ENCODE peak calls at places on chromosomes 1 and 21, in eight cellular contexts. H is ascending aorta, Z is WERI-Rb-1, K is neural crest cell, M is IMR-90, N is transverse colon, T is OCI-LY7, J is K562. V is an unnamed sample.

GRCh38 chr1:55504306-55504706 is 289.1 kb upstream of the USP24 start:
- DNase-seq in Z (no peak), H (no peak), T (no peak), J (no peak), N (peak), K (no peak), M (no peak), V (no peak)

GRCh38 chr21:43266534-43266933 is 97.7 kb downstream of the CRYAA start:
- DNase-seq in N (no peak), K (no peak), T (no peak), M (no peak), J (no peak), Z (no peak), H (no peak), V (no peak)

GRCh38 chr1:119374208-119374877 is 5.8 kb downstream of the HAO2 start:
- DNase-seq in H (no peak), N (no peak), J (no peak), M (no peak), Z (no peak), K (no peak), T (no peak), V (no peak)

GRCh38 chr1:17225140-17225539 is 20.2 kb downstream of the PADI1 start:
- DNase-seq in N (no peak), M (no peak), H (no peak), K (no peak), Z (no peak), J (no peak), T (no peak), V (no peak)

GRCh38 chr1:203465943-203466342 is 9.7 kb upstream of the PRELP start:
- DNase-seq in M (no peak), H (peak), J (no peak), T (no peak), K (peak), Z (no peak), N (no peak), V (peak)

GRCh38 chr1:183235503-183235902 is 49.4 kb downstream of the LAMC2 start:
- DNase-seq in T (no peak), J (no peak), H (no peak), Z (no peak), K (no peak), M (no peak), N (no peak), V (no peak)

GRCh38 chr1:26280333-26281042 is 602 bp downstream of the SH3BGRL3 start:
- DNase-seq in M (peak), K (no peak), J (peak), N (peak), H (no peak), Z (peak), T (no peak), V (no peak)

GRCh38 chr1:53046930-53047329 is 15.1 kb upstream of the PODN start:
- DNase-seq in N (no peak), H (no peak), K (no peak), J (no peak), Z (peak), M (peak), T (no peak), V (no peak)

GRCh38 chr1:197981546-197981945 is 64.4 kb downstream of the LHX9 start:
- DNase-seq in Z (no peak), T (no peak), N (no peak), M (no peak), K (no peak), J (no peak), H (no peak), V (no peak)

GRCh38 chr1:37473431-37474050 is 839 bp upstream of the ZC3H12A start:
- DNase-seq in Z (peak), M (no peak), T (peak), N (no peak), J (peak), H (no peak), K (no peak), V (no peak)

GRCh38 chr1:205602118-205602517 is 29.7 kb downstream of the ELK4 start:
- DNase-seq in H (no peak), K (no peak), Z (no peak), M (no peak), N (no peak), T (no peak), J (no peak), V (no peak)

GRCh38 chr1:9466780-9467755 is 72.2 kb upstream of the SLC25A33 start:
- DNase-seq in K (no peak), J (no peak), M (peak), H (no peak), T (no peak), Z (no peak), N (peak), V (no peak)

GRCh38 chr21:34609244-34609950 is 5.5 kb downstream of the RCAN1 start:
- DNase-seq in K (no peak), Z (no peak), H (no peak), M (no peak), J (no peak), T (no peak), N (no peak), V (no peak)

GRCh38 chr1:111792249-111792648 is 36.5 kb downstream of the DDX20 start:
- DNase-seq in J (no peak), H (no peak), N (no peak), T (no peak), K (no peak), M (no peak), Z (no peak), V (no peak)

GRCh38 chr1:172345077-172345476 is 75.4 kb upstream of the C1orf105 start:
- DNase-seq in H (no peak), Z (no peak), M (no peak), J (no peak), K (no peak), T (no peak), N (no peak), V (no peak)

GRCh38 chr1:107572674-107573205 is 392.2 kb downstream of the VAV3 start:
- DNase-seq in N (no peak), T (no peak), M (peak), J (no peak), H (no peak), K (no peak), Z (peak), V (no peak)

GRCh38 chr1:221228594-221228993 is 349.4 kb downstream of the HLX start:
- DNase-seq in J (no peak), H (no peak), N (no peak), M (no peak), Z (no peak), T (no peak), K (no peak), V (no peak)

GRCh38 chr1:173478099-173478555 is 992 bp downstream of the PRDX6 start:
- DNase-seq in M (peak), H (no peak), T (no peak), Z (no peak), K (no peak), N (peak), J (peak), V (peak)

GRCh38 chr21:37233551-37234146 is 33.5 kb downstream of the VPS26C start:
- DNase-seq in K (no peak), T (no peak), M (no peak), J (no peak), Z (no peak), N (no peak), H (no peak), V (no peak)

GRCh38 chr1:214416417-214417212 is 134.8 kb downstream of the PTPN14 start:
- DNase-seq in N (no peak), K (no peak), J (no peak), Z (no peak), T (no peak), M (peak), H (no peak), V (no peak)

GRCh38 chr1:27410709-27411108 is 18.3 kb downstream of the GPR3 start:
- DNase-seq in Z (peak), K (no peak), T (no peak), H (no peak), J (no peak), N (no peak), M (no peak), V (no peak)

GRCh38 chr1:102851616-102852015 is 256.7 kb downstream of the COL11A1 start:
- DNase-seq in Z (no peak), H (no peak), J (no peak), M (peak), T (no peak), N (no peak), K (no peak), V (no peak)

GRCh38 chr1:203682401-203683383 is 56.1 kb downstream of the ATP2B4 start:
- DNase-seq in M (peak), H (no peak), K (no peak), N (peak), Z (no peak), J (peak), T (peak), V (no peak)

GRCh38 chr1:198678301-198678836 is 39.5 kb downstream of the PTPRC start:
- DNase-seq in T (peak), Z (no peak), N (no peak), H (no peak), J (no peak), M (no peak), K (no peak), V (no peak)

GRCh38 chr1:23999156-23999671 is 19.1 kb upstream of the SRSF10 start:
- DNase-seq in N (no peak), K (no peak), Z (no peak), T (no peak), J (no peak), H (no peak), M (no peak), V (no peak)

GRCh38 chr21:38438476-38438893 is 59.8 kb downstream of the ERG start:
- DNase-seq in M (peak), K (no peak), T (no peak), J (no peak), H (no peak), N (no peak), Z (no peak), V (no peak)

GRCh38 chr1:186609183-186609582 is 71.0 kb downstream of the PTGS2 start:
- DNase-seq in H (no peak), N (no peak), J (no peak), K (no peak), T (no peak), Z (no peak), M (no peak), V (no peak)

GRCh38 chr1:230825804-230826160 is 42.5 kb downstream of the C1orf198 start:
- DNase-seq in Z (no peak), M (no peak), N (no peak), J (no peak), T (no peak), H (no peak), K (no peak), V (no peak)

GRCh38 chr1:214898154-214898553 is 184.4 kb upstream of the KCNK2 start:
- DNase-seq in T (no peak), H (no peak), K (no peak), M (no peak), Z (no peak), J (no peak), N (no peak), V (no peak)

GRCh38 chr1:211415700-211416099 is 76.3 kb downstream of the RD3 start:
- DNase-seq in J (no peak), H (no peak), T (no peak), K (no peak), N (no peak), M (no peak), Z (no peak), V (no peak)

GRCh38 chr1:43842099-43842498 is 91.5 kb upstream of the ARTN start:
- DNase-seq in Z (no peak), N (no peak), T (no peak), M (no peak), K (no peak), J (no peak), H (no peak), V (no peak)

GRCh38 chr1:43844114-43844513 is 89.5 kb upstream of the ARTN start:
- DNase-seq in J (no peak), Z (no peak), K (no peak), T (no peak), M (no peak), N (peak), H (no peak), V (no peak)

GRCh38 chr1:43847290-43847689 is 86.3 kb upstream of the ARTN start:
- DNase-seq in M (no peak), T (no peak), Z (no peak), J (no peak), N (no peak), H (no peak), K (no peak), V (no peak)

GRCh38 chr1:43841511-43841910 is 92.1 kb upstream of the ARTN start:
- DNase-seq in J (no peak), H (no peak), N (no peak), M (no peak), T (no peak), K (no peak), Z (no peak), V (no peak)

DNA sequence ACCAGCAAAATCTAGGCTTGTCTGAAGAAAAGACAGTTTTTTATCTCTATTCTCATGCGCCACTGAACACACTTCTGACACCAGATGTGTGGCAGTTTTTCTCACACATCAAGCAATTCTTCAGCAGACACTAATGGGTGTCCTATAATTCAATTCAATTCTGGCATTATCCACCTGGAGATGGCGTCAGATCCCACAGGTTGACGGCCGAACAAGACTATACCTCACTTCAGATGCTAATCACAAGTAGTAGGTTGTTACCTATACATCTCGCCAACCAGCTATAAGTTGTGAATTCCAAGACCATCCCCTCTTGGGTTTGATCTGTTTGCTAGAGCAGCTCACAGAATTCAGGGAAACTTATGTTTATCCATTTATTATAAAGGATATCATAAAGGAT is 89.9 kb upstream of the ARTN start:
- DNase-seq in T (no peak), H (no peak), Z (no peak), J (no peak), K (no peak), N (no peak), M (no peak), V (no peak)
- TF ChIP-seq CTCF in T (no peak), H (no peak), Z (no peak), J (no peak), K (no peak), N (no peak), M (no peak), V (no peak)

GRCh38 chr1:91007827-91008226 is 14.0 kb downstream of the ZNF644 start:
- DNase-seq in M (no peak), H (no peak), J (no peak), N (no peak), Z (no peak), K (no peak), T (no peak), V (no peak)
- TF ChIP-seq CTCF in M (no peak), H (no peak), J (no peak), N (no peak), Z (no peak), K (no peak), T (no peak), V (no peak)

DNA sequence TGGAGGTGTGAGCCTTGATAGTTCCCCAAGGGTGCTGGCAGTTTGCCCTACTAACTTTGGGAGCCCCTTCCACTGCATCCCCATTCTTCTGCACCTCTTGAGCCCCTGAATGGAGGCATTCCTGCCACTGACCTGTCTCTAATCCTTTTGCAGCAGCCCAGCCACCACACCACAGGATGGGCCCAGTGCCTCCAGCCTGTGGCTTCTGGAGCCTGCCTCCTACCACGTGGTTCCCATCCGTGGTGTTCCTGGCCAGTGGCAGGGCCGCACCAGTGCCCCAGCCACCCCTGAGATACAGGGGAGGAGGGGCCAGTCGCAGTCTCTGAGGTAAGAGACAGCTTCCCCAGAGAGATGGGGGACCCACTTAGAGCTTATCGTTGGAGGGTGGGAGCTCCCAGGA is 14.4 kb downstream of the INAVA start:
- DNase-seq in M (no peak), H (no peak), T (no peak), K (no peak), Z (no peak), J (no peak), N (no peak), V (no peak)
- TF ChIP-seq CTCF in M (no peak), H (no peak), T (no peak), K (no peak), Z (no peak), J (no peak), N (no peak), V (no peak)

DNA sequence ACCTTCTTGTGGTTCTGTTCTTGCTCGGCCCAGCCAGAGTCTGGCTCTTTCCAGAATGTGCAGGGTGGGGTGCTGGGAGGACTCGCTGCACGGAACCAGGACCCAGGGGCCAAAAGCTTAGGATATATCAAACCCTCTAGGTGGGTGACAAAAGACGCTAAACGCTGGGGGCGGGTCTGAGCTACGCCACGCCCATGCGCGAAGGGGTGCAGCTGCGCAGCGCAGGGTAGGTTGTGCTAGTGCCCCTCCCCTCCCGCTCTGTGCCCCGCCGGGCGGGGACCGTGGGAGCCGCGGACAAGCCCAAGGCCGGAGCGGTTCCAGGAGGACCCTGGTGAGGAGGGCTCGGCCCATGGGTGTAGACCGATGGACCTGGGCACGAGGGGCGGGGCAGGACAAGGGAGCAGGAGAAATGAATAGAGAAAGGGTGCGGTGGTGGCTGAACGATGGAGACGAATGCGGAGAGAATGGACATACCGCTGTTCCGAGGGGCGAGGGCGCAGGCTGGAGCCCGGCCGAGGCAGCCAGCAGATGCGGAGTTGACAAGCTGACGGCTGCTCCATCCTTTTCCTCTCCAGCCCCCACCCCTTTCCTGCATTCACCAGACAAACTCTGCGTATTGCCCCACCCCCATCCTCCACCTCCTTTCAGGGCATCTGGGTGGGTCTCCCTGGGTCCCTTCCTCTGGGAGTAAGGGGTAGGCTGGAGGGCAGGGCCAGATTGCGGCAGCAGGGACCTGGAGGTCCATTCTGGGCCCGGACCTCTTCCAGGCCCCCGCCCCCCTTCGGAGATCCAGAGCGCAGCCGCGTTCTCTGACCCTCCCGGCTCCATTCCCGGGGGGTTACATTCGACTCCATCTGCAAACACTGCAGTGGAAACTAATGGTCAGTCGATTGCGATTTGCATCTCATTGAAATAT is at the start of gene RUSC1:
- DNase-seq in N (peak), T (peak), K (peak), H (peak), Z (peak), M (peak), J (peak), V (peak)
- TF ChIP-seq CTCF in N (no peak), T (no peak), K (no peak), H (no peak), Z (no peak), M (no peak), J (no peak), V (no peak)

DNA sequence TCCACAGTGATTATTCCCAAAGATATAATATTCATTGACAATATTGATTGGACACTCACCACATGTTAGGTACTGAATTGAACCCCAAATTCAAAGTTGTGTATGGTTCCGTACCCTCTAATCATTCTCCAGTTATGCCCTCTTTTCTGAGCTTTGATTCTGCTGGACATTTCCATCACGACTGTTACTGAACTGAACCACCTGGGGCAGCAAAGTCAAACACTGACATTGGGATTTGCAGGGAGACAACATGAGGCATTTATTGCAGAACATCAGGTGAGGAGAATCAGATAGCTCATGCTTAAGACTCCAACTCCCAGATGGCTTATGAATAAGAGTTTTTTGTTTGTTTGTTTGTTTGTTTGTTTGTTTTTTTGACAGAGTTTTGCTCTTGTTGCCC is 420.9 kb downstream of the DISC1 start:
- DNase-seq in N (no peak), M (no peak), J (no peak), Z (peak), H (no peak), K (no peak), T (no peak), V (no peak)
- TF ChIP-seq CTCF in N (no peak), M (no peak), J (no peak), Z (peak), H (no peak), K (peak), T (peak), V (no peak)